ENCODE peak calls at places on chromosomes 2 and 18, in six cellular contexts. R, E, K, M, W and T are unnamed samples.
A peak's percentile ranks its signal among the peaks of the same experiment; 100 is the strongest.

GRCh38 chr2:112924855-112925254 is 13.9 kb downstream of the IL37 start:
- DNase-seq in R (no peak), E (no peak), K (no peak), M (no peak), W (no peak), T (no peak)

GRCh38 chr2:85794491-85795121 is 40.8 kb downstream of the ATOH8 start:
- DNase-seq in R (no peak), E (peak; percentile 67), K (no peak), M (no peak), W (no peak), T (no peak)

GRCh38 chr2:151634726-151635467 is 99.4 kb downstream of the NEB start:
- DNase-seq in R (no peak), E (no peak), K (peak; percentile 2), M (no peak), W (no peak), T (no peak)

GRCh38 chr2:70746076-70746475 is 21.9 kb downstream of the ADD2 start:
- DNase-seq in R (no peak), E (no peak), K (no peak), M (no peak), W (no peak), T (no peak)

GRCh38 chr2:64143154-64144056 is 815 bp downstream of the PELI1 start:
- DNase-seq in R (peak; percentile 41), E (peak; percentile 74), K (peak; percentile 34), M (no peak), W (peak; percentile 21), T (no peak)

GRCh38 chr2:231926180-231926741 is at the start of gene NPPC:
- DNase-seq in R (peak; percentile 66), E (peak; percentile 93), K (peak; percentile 54), M (no peak), W (peak; percentile 62), T (no peak)

GRCh38 chr2:16368328-16368727 is 297.3 kb downstream of the CYRIA start:
- DNase-seq in R (no peak), E (no peak), K (no peak), M (no peak), W (no peak), T (no peak)

GRCh38 chr2:133571249-133571648 is 3.0 kb upstream of the NCKAP5 start:
- DNase-seq in R (no peak), E (no peak), K (no peak), M (no peak), W (no peak), T (peak; percentile 53)

GRCh38 chr18:38284992-38285391 is 719.4 kb upstream of the CELF4 start:
- DNase-seq in R (no peak), E (no peak), K (no peak), M (no peak), W (no peak), T (no peak)

GRCh38 chr2:165239230-165239629 is at the start of gene SCN2A:
- DNase-seq in R (peak; percentile 10), E (peak; percentile 33), K (peak; percentile 49), M (no peak), W (peak; percentile 54), T (no peak)

GRCh38 chr18:11064106-11064505 is 85.3 kb downstream of the PIEZO2 start:
- DNase-seq in R (no peak), E (no peak), K (peak; percentile 65), M (no peak), W (no peak), T (no peak)

GRCh38 chr2:200962821-200963128 is 685 bp downstream of the ORC2 start:
- DNase-seq in R (no peak), E (no peak), K (no peak), M (no peak), W (no peak), T (no peak)

GRCh38 chr2:24702800-24703199 is 90.4 kb downstream of the PTRHD1 start:
- DNase-seq in R (no peak), E (no peak), K (peak; percentile 94), M (no peak), W (no peak), T (no peak)

GRCh38 chr2:187749804-187750431 is 195.7 kb upstream of the TFPI start:
- DNase-seq in R (no peak), E (no peak), K (no peak), M (no peak), W (no peak), T (no peak)

GRCh38 chr2:66539452-66539851 is 104.5 kb downstream of the MEIS1 start:
- DNase-seq in R (no peak), E (no peak), K (peak; percentile 94), M (no peak), W (no peak), T (no peak)

GRCh38 chr2:10889741-10890215 is 22.0 kb upstream of the KCNF1 start:
- DNase-seq in R (no peak), E (peak; percentile 70), K (no peak), M (no peak), W (no peak), T (no peak)

GRCh38 chr2:44770221-44771187 is 171.0 kb upstream of the SIX3 start:
- DNase-seq in R (no peak), E (peak; percentile 64), K (no peak), M (no peak), W (no peak), T (no peak)

GRCh38 chr2:145085616-145086015 is 565.7 kb upstream of the ZEB2 start:
- DNase-seq in R (no peak), E (no peak), K (peak; percentile 36), M (no peak), W (no peak), T (no peak)

GRCh38 chr2:106223347-106223746 is 29.2 kb upstream of the UXS1 start:
- DNase-seq in R (no peak), E (no peak), K (no peak), M (no peak), W (no peak), T (no peak)

GRCh38 chr18:59454909-59455727 is 96.1 kb upstream of the LMAN1 start:
- DNase-seq in R (no peak), E (peak; percentile 62), K (no peak), M (no peak), W (no peak), T (no peak)

GRCh38 chr2:61179701-61180639 is 18.0 kb downstream of the C2orf74 start:
- DNase-seq in R (no peak), E (peak; percentile 42), K (peak; percentile 77), M (no peak), W (no peak), T (no peak)

GRCh38 chr2:237569041-237569440 is 2.7 kb downstream of the PRLH start:
- DNase-seq in R (no peak), E (no peak), K (no peak), M (no peak), W (no peak), T (no peak)

GRCh38 chr2:163778045-163778753 is 42.4 kb upstream of the FIGN start:
- DNase-seq in R (no peak), E (no peak), K (peak; percentile 62), M (no peak), W (no peak), T (no peak)

DNA sequence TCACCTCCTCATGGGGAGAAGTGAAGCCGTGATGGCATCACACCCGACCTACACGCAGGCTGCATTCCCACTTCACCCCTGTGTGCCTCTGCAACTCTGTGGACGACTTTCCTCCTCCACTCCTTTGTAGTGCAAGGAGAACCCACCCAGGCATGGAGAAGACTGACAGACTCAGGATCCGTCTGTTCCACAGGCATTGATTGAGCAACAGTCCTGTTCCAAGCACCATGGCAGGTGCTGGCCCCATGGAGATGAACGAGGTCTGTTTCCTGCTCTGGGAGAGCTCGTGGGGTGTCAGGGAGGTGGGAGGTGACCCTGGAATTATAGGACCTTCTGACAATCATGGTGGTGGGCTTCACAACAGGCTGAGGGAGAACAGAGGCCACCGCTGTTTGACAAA is 284.7 kb upstream of the HDAC4 start:
- DNase-seq in R (no peak), E (no peak), K (no peak), M (no peak), W (no peak), T (peak; percentile 23)
- TF ChIP-seq USF2 in R (no peak), E (no peak), K (no peak), M (no peak), W (no peak), T (no peak)

GRCh38 chr2:229956491-229956890 is 34.2 kb downstream of the FBXO36 start:
- DNase-seq in R (no peak), E (no peak), K (no peak), M (no peak), W (no peak), T (no peak)

GRCh38 chr2:229955663-229956062 is 33.4 kb downstream of the FBXO36 start:
- DNase-seq in R (no peak), E (no peak), K (no peak), M (no peak), W (no peak), T (no peak)

GRCh38 chr2:229947544-229947943 is 25.2 kb downstream of the FBXO36 start:
- DNase-seq in R (no peak), E (no peak), K (no peak), M (no peak), W (no peak), T (no peak)

DNA sequence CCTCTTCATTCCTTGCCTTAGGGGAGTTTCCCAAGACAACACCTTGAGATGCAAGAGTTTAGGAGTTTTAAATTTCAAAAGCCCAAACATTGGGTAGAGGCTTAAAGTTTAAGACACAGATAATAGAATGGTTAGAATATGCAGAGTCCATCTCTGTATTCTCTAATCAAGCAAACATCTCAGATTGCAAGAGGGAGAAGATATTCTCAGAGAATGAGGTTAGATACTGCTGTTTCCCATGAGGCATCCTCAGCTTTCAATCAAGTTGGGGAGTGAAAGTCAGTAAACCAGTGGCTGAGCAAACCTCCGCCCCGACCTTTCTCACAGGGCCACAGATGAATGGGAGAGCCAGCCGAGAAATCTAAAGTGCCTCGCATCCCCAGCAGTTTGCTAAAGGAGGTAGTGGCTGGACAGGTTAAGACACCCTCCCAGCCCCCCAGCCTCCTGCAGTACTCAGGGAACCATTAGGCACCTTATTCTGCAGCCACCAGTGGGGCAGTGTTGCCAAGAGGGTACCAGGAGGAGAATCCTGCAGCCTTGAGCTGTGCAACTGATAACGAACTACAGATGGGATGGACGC is 30.0 kb downstream of the FBXO36 start:
- DNase-seq in R (no peak), E (no peak), K (no peak), M (no peak), W (no peak), T (peak; percentile 59)
- H3K9ac ChIP-seq in R (no peak overlapping the region), E (no peak overlapping the region), K (no peak overlapping the region), M (no peak overlapping the region), W (no peak overlapping the region), T (no peak overlapping the region)

GRCh38 chr2:174511580-174512260 is 24.9 kb upstream of the GPR155 start:
- DNase-seq in R (no peak), E (no peak), K (no peak), M (no peak), W (no peak), T (no peak)

GRCh38 chr2:174512345-174512744 is 25.5 kb upstream of the GPR155 start:
- DNase-seq in R (no peak), E (no peak), K (no peak), M (no peak), W (no peak), T (no peak)

GRCh38 chr2:174510583-174511189 is 23.9 kb upstream of the GPR155 start:
- DNase-seq in R (no peak), E (no peak), K (peak; percentile 13), M (no peak), W (peak; percentile 25), T (no peak)
- TF ChIP-seq USF2 in R (no peak), E (no peak), K (no peak), M (no peak), W (no peak), T (no peak)

DNA sequence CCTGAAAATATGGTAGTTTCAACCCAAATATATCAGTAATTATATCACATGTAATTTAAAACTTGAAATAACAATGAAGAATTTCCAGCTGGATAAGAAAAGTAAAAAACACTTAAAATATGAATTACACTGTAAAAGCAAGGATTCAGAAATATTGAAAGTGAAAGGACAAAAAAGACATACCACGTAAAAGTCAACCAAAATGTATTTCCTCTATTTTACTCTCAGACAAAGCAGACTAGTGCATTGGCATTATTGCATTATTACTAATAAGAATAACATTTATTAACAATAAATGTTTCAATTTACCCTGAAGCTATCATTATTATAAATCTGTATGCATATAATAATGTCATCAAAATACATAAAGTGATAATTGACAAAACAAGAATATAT is 445.1 kb upstream of the TRIB2 start:
- DNase-seq in R (no peak), E (no peak), K (no peak), M (no peak), W (no peak), T (no peak)
- H3K9ac ChIP-seq in R (no peak overlapping the region), E (no peak overlapping the region), K (no peak overlapping the region), M (no peak overlapping the region), W (no peak overlapping the region), T (no peak overlapping the region)